ENCODE peak calls at places on chromosomes 11 and 22, in ten cellular contexts. V is left colon; S is kidney glomerular epithelial cell; W is stimulated activated CD8-positive, alpha-beta memory T cell treated with anti-CD3 and anti-CD28 coated beads, Interleukin-4, amount 100 ng/mL, for 1 hour; G is activated CD8-positive, alpha-beta memory T cell treated with anti-CD3 and anti-CD28 coated beads, Interleukin-2, amount 50 U/mL, for 4 hours; P is fibroblast of pulmonary artery; M is GM20000; O is naive thymus-derived CD8-positive, alpha-beta T cell; L is mesendoderm; D is NCI-H460. B is an unnamed sample.

GRCh38 chr11:77150836-77151235 is 22.8 kb downstream of the MYO7A start:
- DNase-seq in L (no peak), D (no peak), G (no peak), O (no peak), S (no peak), M (no peak), W (no peak), P (no peak), V (no peak), B (no peak)

GRCh38 chr11:65952052-65952521 is 6.8 kb downstream of the TSGA10IP start:
- DNase-seq in G (no peak), P (no peak), L (no peak), D (no peak), W (no peak), O (no peak), S (no peak), V (no peak), M (no peak), B (no peak)

GRCh38 chr11:17572359-17572690 is 25.3 kb downstream of the OTOG start:
- DNase-seq in P (no peak), D (no peak), M (no peak), S (no peak), O (peak), W (no peak), G (no peak), V (no peak), L (no peak), B (peak)

GRCh38 chr22:38414009-38414395 is 41.0 kb downstream of the KCNJ4 start:
- DNase-seq in O (no peak), V (peak), P (no peak), D (no peak), G (peak), L (no peak), S (no peak), W (no peak), M (no peak), B (peak)

GRCh38 chr11:65396769-65397745 is 10.6 kb downstream of the FRMD8 start:
- DNase-seq in M (no peak), D (no peak), O (no peak), P (no peak), G (no peak), L (no peak), V (no peak), W (no peak), S (no peak), B (no peak)

GRCh38 chr22:44368611-44369010 is 55.9 kb upstream of the SHISAL1 start:
- DNase-seq in L (no peak), W (no peak), M (no peak), G (no peak), P (no peak), O (no peak), V (no peak), S (no peak), D (no peak), B (no peak)

GRCh38 chr11:396948-397548 is 3.0 kb downstream of the PKP3 start:
- DNase-seq in D (no peak), S (no peak), M (peak), O (no peak), P (peak), W (no peak), V (no peak), G (peak), L (no peak), B (peak)

GRCh38 chr11:117915672-117916235 is 13.4 kb downstream of the TMPRSS13 start:
- DNase-seq in L (no peak), M (no peak), D (no peak), V (peak), W (no peak), P (no peak), S (no peak), O (no peak), G (no peak), B (no peak)

GRCh38 chr11:73157141-73158010 is 15.3 kb upstream of the FCHSD2 start:
- DNase-seq in P (peak), S (peak), G (no peak), L (no peak), D (no peak), V (peak), W (no peak), O (no peak), M (peak), B (no peak)

GRCh38 chr11:1652778-1653540 is 23.4 kb downstream of the KRTAP5-5 start:
- DNase-seq in V (no peak), P (peak), G (peak), W (peak), L (peak), O (peak), M (peak), S (peak), D (peak), B (peak)

GRCh38 chr11:130068986-130069683 is 559 bp upstream of the APLP2 start:
- DNase-seq in M (no peak), S (peak), V (peak), O (peak), G (peak), L (peak), P (peak), W (no peak), D (peak), B (peak)

GRCh38 chr11:47183969-47184368 is 2.3 kb downstream of the PACSIN3 start:
- DNase-seq in P (no peak), D (no peak), V (no peak), M (no peak), G (no peak), O (no peak), L (no peak), W (no peak), S (no peak), B (no peak)

GRCh38 chr11:1839924-1840779 is 1.4 kb downstream of the TNNI2 start:
- DNase-seq in M (peak), O (no peak), D (no peak), W (no peak), V (peak), L (no peak), P (no peak), S (no peak), G (no peak), B (no peak)

GRCh38 chr11:1193326-1194230 is 29.3 kb upstream of the MUC5B start:
- DNase-seq in P (no peak), S (no peak), O (peak), V (peak), D (no peak), W (no peak), G (peak), L (no peak), M (peak), B (peak)

GRCh38 chr11:45083544-45084087 is 62.8 kb upstream of the PRDM11 start:
- DNase-seq in G (no peak), D (no peak), V (no peak), P (no peak), L (peak), W (no peak), S (no peak), O (no peak), M (no peak), B (peak)

GRCh38 chr11:106681435-106681834 is 336.8 kb downstream of the GUCY1A2 start:
- DNase-seq in L (no peak), S (no peak), O (no peak), G (no peak), D (no peak), V (no peak), W (no peak), P (no peak), M (no peak), B (no peak)

GRCh38 chr22:26610072-26610958 is 7.5 kb downstream of the CRYBB1 start:
- DNase-seq in G (peak), O (no peak), L (no peak), P (peak), D (no peak), W (no peak), S (no peak), V (peak), M (peak), B (no peak)

GRCh38 chr11:121482231-121483129 is 29.7 kb upstream of the SORL1-AS1 start:
- DNase-seq in W (peak), P (peak), O (peak), M (peak), G (peak), S (no peak), D (no peak), V (no peak), L (peak), B (no peak)

GRCh38 chr22:38870791-38871359 is 1.1 kb downstream of the CBX6 start:
- DNase-seq in D (no peak), W (no peak), M (no peak), O (no peak), V (no peak), L (no peak), G (no peak), P (no peak), S (no peak), B (no peak)

B was measured in H7.